ENCODE peak calls at places on chromosome 22, in nine cellular contexts. One of them, this sample, is unnamed.

GRCh38 chr22:48473202-48473601 is 1354.5 kb downstream of the BRD1 start:
- DNase-seq in AG09309: no peak
- DNase-seq in B cell: no peak
- DNase-seq in stomach: no peak
- DNase-seq in glutamatergic neuron: no peak
- DNase-seq in AG10803: no peak
- DNase-seq in foreskin fibroblast: no peak
- DNase-seq in fibroblast of pulmonary artery: no peak
- DNase-seq in MCF 10A: no peak
- DNase-seq in this sample: no peak

GRCh38 chr22:26887456-26887855 is 230.1 kb downstream of the MIAT start:
- DNase-seq in glutamatergic neuron: no peak
- DNase-seq in AG09309: peak
- DNase-seq in AG10803: peak
- DNase-seq in foreskin fibroblast: peak
- DNase-seq in stomach: no peak
- DNase-seq in B cell: no peak
- DNase-seq in MCF 10A: no peak
- DNase-seq in fibroblast of pulmonary artery: peak
- DNase-seq in this sample: no peak

GRCh38 chr22:17137226-17137625 is 16.1 kb upstream of the TMEM121B start:
- DNase-seq in B cell: no peak
- DNase-seq in stomach: no peak
- DNase-seq in glutamatergic neuron: no peak
- DNase-seq in fibroblast of pulmonary artery: no peak
- DNase-seq in foreskin fibroblast: no peak
- DNase-seq in MCF 10A: no peak
- DNase-seq in AG09309: no peak
- DNase-seq in AG10803: no peak
- DNase-seq in this sample: no peak

GRCh38 chr22:40323681-40324083 is 22.6 kb upstream of the ADSL start:
- DNase-seq in stomach: no peak
- DNase-seq in B cell: no peak
- DNase-seq in MCF 10A: no peak
- DNase-seq in foreskin fibroblast: no peak
- DNase-seq in glutamatergic neuron: no peak
- DNase-seq in fibroblast of pulmonary artery: no peak
- DNase-seq in AG10803: peak
- DNase-seq in AG09309: no peak
- DNase-seq in this sample: no peak

GRCh38 chr22:36239401-36240171 is at the start of gene APOL2:
- DNase-seq in AG09309: peak
- DNase-seq in foreskin fibroblast: peak
- DNase-seq in MCF 10A: peak
- DNase-seq in stomach: peak
- DNase-seq in fibroblast of pulmonary artery: peak
- DNase-seq in B cell: peak
- DNase-seq in AG10803: peak
- DNase-seq in glutamatergic neuron: peak
- DNase-seq in this sample: peak

GRCh38 chr22:45638834-45639746 is 32.5 kb upstream of the ATXN10 start:
- DNase-seq in fibroblast of pulmonary artery: peak
- DNase-seq in foreskin fibroblast: peak
- DNase-seq in stomach: peak
- DNase-seq in MCF 10A: peak
- DNase-seq in AG09309: no peak
- DNase-seq in B cell: no peak
- DNase-seq in glutamatergic neuron: no peak
- DNase-seq in AG10803: peak
- DNase-seq in this sample: no peak

GRCh38 chr22:17941501-17942406 is 82.6 kb downstream of the MICAL3 start:
- DNase-seq in fibroblast of pulmonary artery: no peak
- DNase-seq in AG10803: no peak
- DNase-seq in foreskin fibroblast: no peak
- DNase-seq in stomach: no peak
- DNase-seq in B cell: no peak
- DNase-seq in AG09309: no peak
- DNase-seq in glutamatergic neuron: no peak
- DNase-seq in MCF 10A: no peak
- DNase-seq in this sample: no peak

GRCh38 chr22:28922540-28923244 is 39.3 kb downstream of the ZNRF3 start:
- DNase-seq in AG09309: no peak
- DNase-seq in fibroblast of pulmonary artery: no peak
- DNase-seq in glutamatergic neuron: no peak
- DNase-seq in AG10803: no peak
- DNase-seq in foreskin fibroblast: no peak
- DNase-seq in B cell: no peak
- DNase-seq in MCF 10A: no peak
- DNase-seq in stomach: no peak
- DNase-seq in this sample: no peak

GRCh38 chr22:25546751-25547150 is 17.7 kb upstream of the GRK3 start:
- DNase-seq in foreskin fibroblast: no peak
- DNase-seq in fibroblast of pulmonary artery: no peak
- DNase-seq in glutamatergic neuron: no peak
- DNase-seq in AG09309: no peak
- DNase-seq in B cell: no peak
- DNase-seq in stomach: no peak
- DNase-seq in MCF 10A: no peak
- DNase-seq in AG10803: no peak
- DNase-seq in this sample: no peak

GRCh38 chr22:37016134-37016910 is 2.9 kb downstream of the TST start:
- DNase-seq in MCF 10A: no peak
- DNase-seq in glutamatergic neuron: no peak
- DNase-seq in fibroblast of pulmonary artery: no peak
- DNase-seq in B cell: no peak
- DNase-seq in foreskin fibroblast: no peak
- DNase-seq in AG10803: no peak
- DNase-seq in stomach: peak
- DNase-seq in AG09309: no peak
- DNase-seq in this sample: no peak

GRCh38 chr22:27310966-27311665 is 490.4 kb downstream of the MN1 start:
- DNase-seq in AG09309: no peak
- DNase-seq in B cell: no peak
- DNase-seq in stomach: no peak
- DNase-seq in MCF 10A: no peak
- DNase-seq in glutamatergic neuron: peak
- DNase-seq in fibroblast of pulmonary artery: no peak
- DNase-seq in foreskin fibroblast: no peak
- DNase-seq in AG10803: no peak
- DNase-seq in this sample: no peak

GRCh38 chr22:47837703-47838102 is 1075.3 kb downstream of the TBC1D22A start:
- DNase-seq in MCF 10A: peak
- DNase-seq in stomach: no peak
- DNase-seq in foreskin fibroblast: no peak
- DNase-seq in B cell: no peak
- DNase-seq in AG10803: peak
- DNase-seq in glutamatergic neuron: no peak
- DNase-seq in AG09309: no peak
- DNase-seq in fibroblast of pulmonary artery: peak
- DNase-seq in this sample: peak

GRCh38 chr22:47139790-47140119 is 377.3 kb downstream of the TBC1D22A start:
- DNase-seq in B cell: no peak
- DNase-seq in stomach: no peak
- DNase-seq in glutamatergic neuron: no peak
- DNase-seq in foreskin fibroblast: no peak
- DNase-seq in fibroblast of pulmonary artery: no peak
- DNase-seq in AG10803: no peak
- DNase-seq in MCF 10A: no peak
- DNase-seq in AG09309: no peak
- DNase-seq in this sample: no peak

GRCh38 chr22:39463931-39464390 is 7.1 kb downstream of the MGAT3 start:
- DNase-seq in fibroblast of pulmonary artery: peak
- DNase-seq in foreskin fibroblast: no peak
- DNase-seq in B cell: no peak
- DNase-seq in glutamatergic neuron: no peak
- DNase-seq in stomach: no peak
- DNase-seq in MCF 10A: peak
- DNase-seq in AG10803: peak
- DNase-seq in AG09309: no peak
- DNase-seq in this sample: no peak

GRCh38 chr22:43994416-43994815 is 29.7 kb upstream of the PARVB start:
- DNase-seq in fibroblast of pulmonary artery: no peak
- DNase-seq in AG10803: no peak
- DNase-seq in glutamatergic neuron: no peak
- DNase-seq in B cell: no peak
- DNase-seq in stomach: no peak
- DNase-seq in AG09309: no peak
- DNase-seq in foreskin fibroblast: no peak
- DNase-seq in MCF 10A: no peak
- DNase-seq in this sample: no peak

GRCh38 chr22:32587449-32587848 is 112.8 kb downstream of the FBXO7 start:
- DNase-seq in MCF 10A: no peak
- DNase-seq in fibroblast of pulmonary artery: peak
- DNase-seq in stomach: no peak
- DNase-seq in glutamatergic neuron: no peak
- DNase-seq in AG09309: peak
- DNase-seq in foreskin fibroblast: no peak
- DNase-seq in AG10803: no peak
- DNase-seq in B cell: no peak
- DNase-seq in this sample: no peak

GRCh38 chr22:37681556-37682049 is 4.5 kb upstream of the NOL12 start:
- DNase-seq in stomach: peak
- DNase-seq in AG10803: peak
- DNase-seq in fibroblast of pulmonary artery: peak
- DNase-seq in MCF 10A: peak
- DNase-seq in foreskin fibroblast: peak
- DNase-seq in glutamatergic neuron: peak
- DNase-seq in AG09309: peak
- DNase-seq in B cell: peak
- DNase-seq in this sample: peak

GRCh38 chr22:24054356-24054755 is 43.3 kb downstream of the CABIN1 start:
- DNase-seq in AG09309: no peak
- DNase-seq in B cell: no peak
- DNase-seq in AG10803: peak
- DNase-seq in stomach: no peak
- DNase-seq in MCF 10A: no peak
- DNase-seq in fibroblast of pulmonary artery: no peak
- DNase-seq in foreskin fibroblast: no peak
- DNase-seq in glutamatergic neuron: no peak
- DNase-seq in this sample: no peak
- TF ChIP-seq CTCF in AG09309: no peak
- TF ChIP-seq CTCF in B cell: no peak
- TF ChIP-seq CTCF in AG10803: no peak
- TF ChIP-seq CTCF in stomach: no peak
- TF ChIP-seq CTCF in MCF 10A: no peak
- TF ChIP-seq CTCF in fibroblast of pulmonary artery: no peak
- TF ChIP-seq CTCF in foreskin fibroblast: no peak
- TF ChIP-seq CTCF in glutamatergic neuron: no peak
- TF ChIP-seq CTCF in this sample: no peak

DNA sequence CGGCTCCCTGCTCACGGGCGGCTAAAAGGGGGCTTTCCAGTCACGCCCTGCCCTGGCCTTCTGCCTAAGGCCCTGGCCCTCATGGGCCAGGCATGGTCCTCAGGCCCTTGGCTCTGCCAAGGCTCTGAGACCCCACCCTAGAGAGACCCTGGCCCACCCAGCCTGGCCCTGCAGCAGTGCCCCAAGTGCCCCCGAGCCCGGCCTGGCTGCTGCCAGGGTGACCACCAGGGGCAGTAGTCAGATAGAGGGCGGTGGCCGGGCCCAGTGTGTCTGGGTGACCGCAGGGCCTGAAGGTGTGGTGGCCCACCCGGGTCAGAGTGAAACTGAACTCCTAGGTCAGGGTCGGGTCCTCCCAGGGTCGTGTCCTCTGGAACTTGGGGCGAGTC is 29.4 kb upstream of the CCDC188 start:
- DNase-seq in AG10803: no peak
- DNase-seq in glutamatergic neuron: peak
- DNase-seq in fibroblast of pulmonary artery: no peak
- DNase-seq in MCF 10A: no peak
- DNase-seq in foreskin fibroblast: no peak
- DNase-seq in stomach: no peak
- DNase-seq in AG09309: no peak
- DNase-seq in B cell: no peak
- DNase-seq in this sample: no peak
- TF ChIP-seq CTCF in AG10803: no peak
- TF ChIP-seq CTCF in glutamatergic neuron: peak
- TF ChIP-seq CTCF in fibroblast of pulmonary artery: peak
- TF ChIP-seq CTCF in MCF 10A: no peak
- TF ChIP-seq CTCF in foreskin fibroblast: peak
- TF ChIP-seq CTCF in stomach: no peak
- TF ChIP-seq CTCF in AG09309: peak
- TF ChIP-seq CTCF in B cell: no peak
- TF ChIP-seq CTCF in this sample: no peak

GRCh38 chr22:42114721-42115120 is 15.9 kb downstream of the CYP2D6 start:
- DNase-seq in MCF 10A: peak
- DNase-seq in foreskin fibroblast: peak
- DNase-seq in B cell: no peak
- DNase-seq in fibroblast of pulmonary artery: peak
- DNase-seq in AG09309: no peak
- DNase-seq in AG10803: peak
- DNase-seq in stomach: no peak
- DNase-seq in glutamatergic neuron: no peak
- DNase-seq in this sample: peak
- TF ChIP-seq CTCF in MCF 10A: peak
- TF ChIP-seq CTCF in foreskin fibroblast: peak
- TF ChIP-seq CTCF in B cell: no peak
- TF ChIP-seq CTCF in fibroblast of pulmonary artery: peak
- TF ChIP-seq CTCF in AG09309: peak
- TF ChIP-seq CTCF in AG10803: peak
- TF ChIP-seq CTCF in stomach: no peak
- TF ChIP-seq CTCF in glutamatergic neuron: no peak
- TF ChIP-seq CTCF in this sample: peak

DNA sequence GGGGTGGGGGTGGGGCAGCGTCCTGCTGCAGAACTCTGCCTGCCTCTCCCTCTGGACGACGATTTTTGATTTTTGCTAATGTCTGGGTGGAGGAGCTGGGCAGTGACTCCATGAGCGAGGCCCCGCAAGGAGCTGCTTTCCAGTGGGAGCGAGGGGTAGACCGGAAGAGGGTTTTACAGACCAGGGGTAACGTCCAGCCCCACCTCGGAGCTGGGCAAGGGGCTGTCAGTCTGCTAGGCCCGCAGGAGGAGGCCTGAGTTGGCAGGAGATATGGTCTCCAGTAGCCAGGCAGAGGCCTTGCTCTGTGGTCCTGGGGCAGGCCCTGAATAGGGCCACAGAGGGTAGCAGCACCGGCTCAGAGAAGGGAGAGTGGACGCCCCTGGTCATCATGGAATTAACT is 9.0 kb downstream of the MAPK8IP2 start:
- DNase-seq in AG09309: no peak
- DNase-seq in B cell: no peak
- DNase-seq in fibroblast of pulmonary artery: no peak
- DNase-seq in AG10803: no peak
- DNase-seq in foreskin fibroblast: no peak
- DNase-seq in glutamatergic neuron: no peak
- DNase-seq in stomach: no peak
- DNase-seq in MCF 10A: no peak
- DNase-seq in this sample: no peak
- TF ChIP-seq CTCF in AG09309: no peak
- TF ChIP-seq CTCF in B cell: no peak
- TF ChIP-seq CTCF in fibroblast of pulmonary artery: no peak
- TF ChIP-seq CTCF in AG10803: no peak
- TF ChIP-seq CTCF in foreskin fibroblast: no peak
- TF ChIP-seq CTCF in glutamatergic neuron: no peak
- TF ChIP-seq CTCF in stomach: no peak
- TF ChIP-seq CTCF in MCF 10A: no peak
- TF ChIP-seq CTCF in this sample: no peak